ENCODE peak calls at places on chromosomes 2 and 18, in ten cellular contexts. One of them, this sample, is unnamed.
A peak's percentile ranks its signal among the peaks of the same experiment; 100 is the strongest.

GRCh38 chr18:66575263-66575662 is 28.6 kb downstream of the CDH19 start:
- DNase-seq in D721Med: no peak
- DNase-seq in neural progenitor cell: no peak
- DNase-seq in upper lobe of right lung: no peak
- DNase-seq in ovary: no peak
- DNase-seq in tibial nerve: no peak
- DNase-seq in IMR-90: no peak
- DNase-seq in tibial artery: no peak
- DNase-seq in pancreas: no peak
- DNase-seq in cardiac muscle cell: no peak
- DNase-seq in this sample: no peak

GRCh38 chr2:207662203-207662602 is 37.0 kb upstream of the METTL21A start:
- DNase-seq in D721Med: no peak
- DNase-seq in neural progenitor cell: no peak
- DNase-seq in upper lobe of right lung: no peak
- DNase-seq in ovary: no peak
- DNase-seq in tibial nerve: no peak
- DNase-seq in IMR-90: no peak
- DNase-seq in tibial artery: no peak
- DNase-seq in pancreas: peak; percentile 23
- DNase-seq in cardiac muscle cell: no peak
- DNase-seq in this sample: peak; percentile 33

GRCh38 chr2:199457147-199458016 is at the start of gene SATB2:
- DNase-seq in D721Med: no peak
- DNase-seq in neural progenitor cell: peak; percentile 69
- DNase-seq in upper lobe of right lung: peak; percentile 63
- DNase-seq in ovary: peak; percentile 39
- DNase-seq in tibial nerve: no peak
- DNase-seq in IMR-90: peak; percentile 78
- DNase-seq in tibial artery: no peak
- DNase-seq in pancreas: no peak
- DNase-seq in cardiac muscle cell: peak; percentile 34
- DNase-seq in this sample: no peak

GRCh38 chr2:174925046-174925784 is 80.0 kb downstream of the CHN1 start:
- DNase-seq in D721Med: no peak
- DNase-seq in neural progenitor cell: no peak
- DNase-seq in upper lobe of right lung: no peak
- DNase-seq in ovary: no peak
- DNase-seq in tibial nerve: no peak
- DNase-seq in IMR-90: no peak
- DNase-seq in tibial artery: no peak
- DNase-seq in pancreas: no peak
- DNase-seq in cardiac muscle cell: no peak
- DNase-seq in this sample: no peak

GRCh38 chr2:109217362-109218086 is 88.5 kb downstream of the SH3RF3 start:
- DNase-seq in D721Med: no peak
- DNase-seq in neural progenitor cell: no peak
- DNase-seq in upper lobe of right lung: peak; percentile 51
- DNase-seq in ovary: no peak
- DNase-seq in tibial nerve: no peak
- DNase-seq in IMR-90: peak; percentile 100
- DNase-seq in tibial artery: no peak
- DNase-seq in pancreas: no peak
- DNase-seq in cardiac muscle cell: peak; percentile 55
- DNase-seq in this sample: no peak

GRCh38 chr2:27888790-27889189 is 1.4 kb downstream of the RBKS start:
- DNase-seq in D721Med: no peak
- DNase-seq in neural progenitor cell: no peak
- DNase-seq in upper lobe of right lung: no peak
- DNase-seq in ovary: no peak
- DNase-seq in tibial nerve: no peak
- DNase-seq in IMR-90: peak; percentile 28
- DNase-seq in tibial artery: no peak
- DNase-seq in pancreas: no peak
- DNase-seq in cardiac muscle cell: peak; percentile 13
- DNase-seq in this sample: no peak

GRCh38 chr2:44680983-44681481 is 260.5 kb upstream of the SIX3 start:
- DNase-seq in D721Med: no peak
- DNase-seq in neural progenitor cell: peak; percentile 39
- DNase-seq in upper lobe of right lung: no peak
- DNase-seq in ovary: no peak
- DNase-seq in tibial nerve: no peak
- DNase-seq in IMR-90: peak; percentile 8
- DNase-seq in tibial artery: no peak
- DNase-seq in pancreas: no peak
- DNase-seq in cardiac muscle cell: no peak
- DNase-seq in this sample: no peak

GRCh38 chr18:2411381-2411977 is 159.8 kb downstream of the METTL4 start:
- DNase-seq in D721Med: no peak
- DNase-seq in neural progenitor cell: no peak
- DNase-seq in upper lobe of right lung: no peak
- DNase-seq in ovary: no peak
- DNase-seq in tibial nerve: no peak
- DNase-seq in IMR-90: peak; percentile 52
- DNase-seq in tibial artery: no peak
- DNase-seq in pancreas: no peak
- DNase-seq in cardiac muscle cell: peak; percentile 29
- DNase-seq in this sample: no peak

DNA sequence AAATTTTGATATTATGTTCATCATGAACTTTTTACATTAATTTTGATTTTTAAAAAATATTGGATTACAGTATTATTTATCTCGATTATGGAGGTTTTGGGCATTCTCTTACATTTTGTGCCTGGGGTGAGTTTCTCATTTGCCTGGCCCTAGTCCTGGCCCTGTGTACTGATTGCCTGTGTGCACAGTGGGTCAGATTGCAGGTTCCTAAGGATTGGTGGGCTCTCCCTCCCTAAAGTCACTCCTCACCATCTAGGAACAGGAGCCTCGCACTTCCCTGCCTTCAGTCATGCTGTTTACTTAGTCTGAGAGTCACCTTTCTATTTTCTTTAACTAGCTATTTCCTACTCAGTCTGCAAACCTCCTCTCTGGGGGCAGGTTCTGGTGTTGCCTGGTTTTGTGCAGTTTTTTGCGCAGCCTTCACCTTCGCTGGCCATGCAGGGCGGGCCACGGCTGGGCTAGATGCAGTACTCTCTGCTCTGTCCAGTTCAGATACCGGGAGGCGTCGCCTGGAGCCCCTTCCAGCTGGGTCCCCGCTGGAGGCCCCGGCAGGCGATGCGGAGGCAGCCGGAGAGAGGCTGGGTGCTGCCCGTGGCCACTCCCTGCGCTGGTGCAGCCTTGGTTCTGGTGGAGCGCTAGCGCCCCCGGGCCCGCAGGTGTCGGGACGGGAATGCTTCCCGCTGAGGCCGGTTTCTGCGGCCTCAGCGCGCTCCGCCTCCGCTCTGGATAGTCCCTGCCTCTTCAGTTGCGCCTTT is 23.3 kb upstream of the MC5R start:
- DNase-seq in D721Med: no peak
- DNase-seq in neural progenitor cell: peak; percentile 80
- DNase-seq in upper lobe of right lung: peak; percentile 83
- DNase-seq in ovary: peak; percentile 40
- DNase-seq in tibial nerve: no peak
- DNase-seq in IMR-90: peak; percentile 18
- DNase-seq in tibial artery: peak; percentile 49
- DNase-seq in pancreas: peak; percentile 66
- DNase-seq in cardiac muscle cell: peak; percentile 42
- DNase-seq in this sample: no peak
- TF ChIP-seq CTCF in D721Med: peak; percentile 62
- TF ChIP-seq CTCF in neural progenitor cell: peak; percentile 51
- TF ChIP-seq CTCF in upper lobe of right lung: peak; percentile 48
- TF ChIP-seq CTCF in ovary: no peak
- TF ChIP-seq CTCF in tibial nerve: peak; percentile 46
- TF ChIP-seq CTCF in IMR-90: peak; percentile 34
- TF ChIP-seq CTCF in tibial artery: no peak
- TF ChIP-seq CTCF in pancreas: peak; percentile 27
- TF ChIP-seq CTCF in cardiac muscle cell: peak; percentile 38
- TF ChIP-seq CTCF in this sample: no peak

DNA sequence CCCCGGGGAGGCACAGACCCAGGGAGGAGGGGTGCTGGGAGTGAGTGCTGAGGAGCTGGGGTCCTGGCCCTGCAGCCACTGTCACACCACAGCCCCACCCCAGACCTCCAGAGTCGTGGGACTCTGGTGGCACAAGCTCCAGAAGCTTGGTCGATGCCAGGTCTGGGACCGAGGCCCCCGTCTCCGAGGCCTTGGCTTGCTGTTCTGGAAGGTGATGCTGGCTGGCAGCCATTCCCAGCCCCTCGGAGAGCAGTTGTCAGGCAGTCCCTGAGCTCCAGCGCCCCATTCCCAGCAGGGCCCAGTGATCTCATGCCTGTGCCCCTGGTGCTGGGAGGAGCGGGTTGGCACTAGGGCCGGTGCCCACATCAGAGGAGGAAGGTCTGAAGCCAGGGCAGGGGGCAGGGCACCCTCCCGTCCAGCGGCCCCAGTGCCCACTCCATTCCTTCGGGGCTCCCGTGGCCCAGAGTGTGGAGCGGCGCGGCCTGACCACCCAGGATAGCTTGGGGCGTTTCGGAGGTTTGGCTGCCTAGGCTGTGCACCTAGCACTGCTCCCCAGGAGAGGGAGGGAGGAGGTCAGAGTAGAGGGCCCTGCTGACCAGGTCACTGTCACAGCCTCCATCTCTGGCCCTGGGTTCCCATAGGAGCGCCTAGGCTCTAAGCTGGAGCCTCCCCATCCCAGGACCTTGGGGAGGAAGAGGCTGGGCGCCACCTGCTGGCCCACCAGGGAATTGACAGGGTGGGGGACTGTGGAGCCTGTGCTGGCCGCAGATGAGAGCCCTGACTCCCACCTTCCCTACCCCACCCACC is 16.8 kb upstream of the ALPI start:
- DNase-seq in D721Med: no peak
- DNase-seq in neural progenitor cell: no peak
- DNase-seq in upper lobe of right lung: peak; percentile 66
- DNase-seq in ovary: peak; percentile 41
- DNase-seq in tibial nerve: no peak
- DNase-seq in IMR-90: no peak
- DNase-seq in tibial artery: no peak
- DNase-seq in pancreas: no peak
- DNase-seq in cardiac muscle cell: peak; percentile 23
- DNase-seq in this sample: no peak
- TF ChIP-seq CTCF in D721Med: peak; percentile 28
- TF ChIP-seq CTCF in neural progenitor cell: peak; percentile 54
- TF ChIP-seq CTCF in upper lobe of right lung: peak; percentile 57
- TF ChIP-seq CTCF in ovary: peak; percentile 25
- TF ChIP-seq CTCF in tibial nerve: peak; percentile 36
- TF ChIP-seq CTCF in IMR-90: peak; percentile 29
- TF ChIP-seq CTCF in tibial artery: peak; percentile 36
- TF ChIP-seq CTCF in pancreas: peak; percentile 46
- TF ChIP-seq CTCF in cardiac muscle cell: peak; percentile 36
- TF ChIP-seq CTCF in this sample: no peak

GRCh38 chr18:32889620-32890593 is 117.1 kb upstream of the KLHL14 start:
- DNase-seq in D721Med: no peak
- DNase-seq in neural progenitor cell: peak; percentile 66
- DNase-seq in upper lobe of right lung: no peak
- DNase-seq in ovary: no peak
- DNase-seq in tibial nerve: no peak
- DNase-seq in IMR-90: no peak
- DNase-seq in tibial artery: no peak
- DNase-seq in pancreas: no peak
- DNase-seq in cardiac muscle cell: no peak
- DNase-seq in this sample: no peak

GRCh38 chr18:32896781-32897547 is 124.1 kb upstream of the KLHL14 start:
- DNase-seq in D721Med: no peak
- DNase-seq in neural progenitor cell: no peak
- DNase-seq in upper lobe of right lung: no peak
- DNase-seq in ovary: no peak
- DNase-seq in tibial nerve: no peak
- DNase-seq in IMR-90: no peak
- DNase-seq in tibial artery: no peak
- DNase-seq in pancreas: no peak
- DNase-seq in cardiac muscle cell: peak; percentile 2
- DNase-seq in this sample: no peak

GRCh38 chr18:32891797-32892196 is 119.0 kb upstream of the KLHL14 start:
- DNase-seq in D721Med: no peak
- DNase-seq in neural progenitor cell: no peak
- DNase-seq in upper lobe of right lung: no peak
- DNase-seq in ovary: no peak
- DNase-seq in tibial nerve: no peak
- DNase-seq in IMR-90: no peak
- DNase-seq in tibial artery: no peak
- DNase-seq in pancreas: no peak
- DNase-seq in cardiac muscle cell: no peak
- DNase-seq in this sample: no peak

GRCh38 chr18:32891130-32891529 is 118.3 kb upstream of the KLHL14 start:
- DNase-seq in D721Med: no peak
- DNase-seq in neural progenitor cell: no peak
- DNase-seq in upper lobe of right lung: no peak
- DNase-seq in ovary: no peak
- DNase-seq in tibial nerve: no peak
- DNase-seq in IMR-90: no peak
- DNase-seq in tibial artery: no peak
- DNase-seq in pancreas: no peak
- DNase-seq in cardiac muscle cell: no peak
- DNase-seq in this sample: no peak

DNA sequence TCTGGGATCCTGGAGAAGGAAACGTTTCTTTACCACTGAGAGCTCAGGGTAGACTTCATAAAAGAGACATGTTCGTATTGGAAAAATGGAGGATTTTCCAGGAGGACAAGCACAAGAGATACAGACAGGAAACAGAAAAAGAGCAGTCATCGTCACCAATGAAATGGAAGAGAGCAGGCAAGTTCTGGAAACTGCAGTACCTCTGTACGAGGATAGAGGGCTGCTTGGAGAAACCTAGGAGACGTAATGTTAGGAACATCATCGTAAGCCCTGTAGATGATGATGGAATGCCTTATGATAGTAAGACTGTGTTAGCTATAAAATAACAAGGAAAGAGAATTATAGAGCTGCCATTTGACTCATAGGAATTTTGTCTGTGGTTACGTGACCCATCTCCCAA is 121.1 kb upstream of the KLHL14 start:
- DNase-seq in D721Med: no peak
- DNase-seq in neural progenitor cell: no peak
- DNase-seq in upper lobe of right lung: no peak
- DNase-seq in ovary: no peak
- DNase-seq in tibial nerve: no peak
- DNase-seq in IMR-90: no peak
- DNase-seq in tibial artery: no peak
- DNase-seq in pancreas: no peak
- DNase-seq in cardiac muscle cell: no peak
- DNase-seq in this sample: no peak
- TF ChIP-seq CTCF in D721Med: peak; percentile 15
- TF ChIP-seq CTCF in neural progenitor cell: peak; percentile 39
- TF ChIP-seq CTCF in upper lobe of right lung: no peak
- TF ChIP-seq CTCF in ovary: no peak
- TF ChIP-seq CTCF in tibial nerve: no peak
- TF ChIP-seq CTCF in IMR-90: no peak
- TF ChIP-seq CTCF in tibial artery: no peak
- TF ChIP-seq CTCF in pancreas: peak; percentile 7
- TF ChIP-seq CTCF in cardiac muscle cell: no peak
- TF ChIP-seq CTCF in this sample: no peak

GRCh38 chr18:77361382-77361781 is 111.7 kb downstream of the GALR1 start:
- DNase-seq in D721Med: no peak
- DNase-seq in neural progenitor cell: no peak
- DNase-seq in upper lobe of right lung: no peak
- DNase-seq in ovary: no peak
- DNase-seq in tibial nerve: no peak
- DNase-seq in IMR-90: no peak
- DNase-seq in tibial artery: no peak
- DNase-seq in pancreas: no peak
- DNase-seq in cardiac muscle cell: no peak
- DNase-seq in this sample: no peak

GRCh38 chr18:77365667-77366066 is 116.0 kb downstream of the GALR1 start:
- DNase-seq in D721Med: no peak
- DNase-seq in neural progenitor cell: no peak
- DNase-seq in upper lobe of right lung: no peak
- DNase-seq in ovary: no peak
- DNase-seq in tibial nerve: no peak
- DNase-seq in IMR-90: no peak
- DNase-seq in tibial artery: no peak
- DNase-seq in pancreas: no peak
- DNase-seq in cardiac muscle cell: no peak
- DNase-seq in this sample: no peak

GRCh38 chr18:77366725-77367641 is 117.3 kb downstream of the GALR1 start:
- DNase-seq in D721Med: peak; percentile 60
- DNase-seq in neural progenitor cell: no peak
- DNase-seq in upper lobe of right lung: no peak
- DNase-seq in ovary: no peak
- DNase-seq in tibial nerve: peak; percentile 39
- DNase-seq in IMR-90: no peak
- DNase-seq in tibial artery: no peak
- DNase-seq in pancreas: peak; percentile 57
- DNase-seq in cardiac muscle cell: peak; percentile 2
- DNase-seq in this sample: no peak

GRCh38 chr18:77369644-77370043 is 120.0 kb downstream of the GALR1 start:
- DNase-seq in D721Med: no peak
- DNase-seq in neural progenitor cell: peak; percentile 20
- DNase-seq in upper lobe of right lung: no peak
- DNase-seq in ovary: no peak
- DNase-seq in tibial nerve: no peak
- DNase-seq in IMR-90: no peak
- DNase-seq in tibial artery: no peak
- DNase-seq in pancreas: no peak
- DNase-seq in cardiac muscle cell: no peak
- DNase-seq in this sample: no peak

DNA sequence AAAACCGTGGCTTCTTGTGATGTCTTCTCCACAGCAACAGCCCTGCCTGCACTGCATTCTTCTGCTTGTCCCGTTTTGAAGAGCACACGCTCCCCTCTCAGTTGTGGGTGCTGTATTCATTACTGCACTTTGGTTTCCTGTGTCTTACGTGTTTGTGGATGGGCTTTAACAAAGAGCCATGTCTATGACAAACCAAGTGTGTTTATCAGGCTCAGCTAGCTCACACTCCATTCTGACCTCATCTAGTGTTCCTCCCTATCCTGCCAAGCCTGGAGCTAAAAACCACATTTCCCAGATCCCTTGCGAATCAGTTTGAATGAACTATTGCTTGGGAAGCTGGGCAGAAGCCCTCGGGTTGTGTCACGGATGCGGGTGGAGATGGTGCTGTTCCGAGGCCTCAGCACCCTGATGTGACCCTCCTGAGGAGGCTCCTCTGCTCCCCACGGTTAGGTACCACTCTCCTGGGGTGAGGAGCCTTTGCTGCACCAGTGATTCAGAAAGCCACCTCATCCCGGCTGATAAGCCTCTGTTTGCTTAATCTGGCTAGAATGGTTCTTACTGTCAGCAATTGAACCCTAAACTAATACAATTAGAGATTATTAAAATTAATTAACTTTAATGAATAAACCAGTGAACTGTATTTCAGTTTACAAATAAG is 116.5 kb downstream of the GALR1 start:
- DNase-seq in D721Med: no peak
- DNase-seq in neural progenitor cell: no peak
- DNase-seq in upper lobe of right lung: no peak
- DNase-seq in ovary: no peak
- DNase-seq in tibial nerve: no peak
- DNase-seq in IMR-90: no peak
- DNase-seq in tibial artery: no peak
- DNase-seq in pancreas: no peak
- DNase-seq in cardiac muscle cell: peak; percentile 5
- DNase-seq in this sample: no peak
- TF ChIP-seq CTCF in D721Med: no peak
- TF ChIP-seq CTCF in neural progenitor cell: no peak
- TF ChIP-seq CTCF in upper lobe of right lung: no peak
- TF ChIP-seq CTCF in ovary: no peak
- TF ChIP-seq CTCF in tibial nerve: no peak
- TF ChIP-seq CTCF in IMR-90: no peak
- TF ChIP-seq CTCF in tibial artery: no peak
- TF ChIP-seq CTCF in pancreas: no peak
- TF ChIP-seq CTCF in cardiac muscle cell: no peak
- TF ChIP-seq CTCF in this sample: no peak

This sample was measured in activated B cell treated with CpG ODN at 0.5 μM for 24 hours.